ENCODE peak calls at places on chromosomes 12 and 14, in four cellular contexts. X is aorta, W is ovary, V is OCI-LY7. T is an unnamed sample.

GRCh38 chr12:15563683-15564082 is 225.5 kb downstream of the EPS8 start:
- DNase-seq in V (no peak), X (no peak), W (no peak), T (no peak)

GRCh38 chr12:113647048-113647447 is 175.4 kb upstream of the LHX5 start:
- DNase-seq in V (peak; percentile 3), X (no peak), W (no peak), T (no peak)

GRCh38 chr14:94601961-94602391 is 10.2 kb upstream of the SERPINA3 start:
- DNase-seq in W (peak; percentile 83), V (no peak), X (peak; percentile 85), T (peak; percentile 53)

GRCh38 chr14:96565811-96566210 is 63.6 kb downstream of the PAPOLA start:
- DNase-seq in X (no peak), V (no peak), W (no peak), T (no peak)

GRCh38 chr12:98745578-98746391 is 100.7 kb downstream of the APAF1 start:
- DNase-seq in X (no peak), W (peak; percentile 68), V (no peak), T (no peak)

GRCh38 chr12:117749431-117749830 is 219.4 kb downstream of the KSR2 start:
- DNase-seq in W (no peak), X (no peak), V (no peak), T (no peak)

GRCh38 chr12:114958538-114958937 is 274.6 kb upstream of the TBX3 start:
- DNase-seq in V (no peak), X (no peak), W (no peak), T (no peak)

GRCh38 chr12:13337786-13338185 is 141.3 kb downstream of the EMP1 start:
- DNase-seq in X (no peak), W (no peak), V (no peak), T (no peak)

GRCh38 chr12:29547151-29547561 is 49.7 kb upstream of the OVCH1 start:
- DNase-seq in X (no peak), V (no peak), W (no peak), T (no peak)

GRCh38 chr12:111430418-111431353 is 25.0 kb downstream of the SH2B3 start:
- DNase-seq in V (no peak), X (no peak), W (no peak), T (no peak)
- H3K4me1 ChIP-seq in V (peaks cover 62% of the 10 kb centered on the region), X (no peaks in the 10 kb centered on the region), W (peaks cover 13% of the 10 kb centered on the region), T (peaks cover 100% of the 10 kb centered on the region)

GRCh38 chr12:6605425-6606330 is 1.5 kb downstream of the CHD4 start:
- DNase-seq in V (peak; percentile 52), X (no peak), W (no peak), T (no peak)
- H3K4me1 ChIP-seq in V (peaks cover 45% of the 10 kb centered on the region), X (no peaks in the 10 kb centered on the region), W (peaks cover 23% of the 10 kb centered on the region), T (peaks cover 47% of the 10 kb centered on the region)

DNA sequence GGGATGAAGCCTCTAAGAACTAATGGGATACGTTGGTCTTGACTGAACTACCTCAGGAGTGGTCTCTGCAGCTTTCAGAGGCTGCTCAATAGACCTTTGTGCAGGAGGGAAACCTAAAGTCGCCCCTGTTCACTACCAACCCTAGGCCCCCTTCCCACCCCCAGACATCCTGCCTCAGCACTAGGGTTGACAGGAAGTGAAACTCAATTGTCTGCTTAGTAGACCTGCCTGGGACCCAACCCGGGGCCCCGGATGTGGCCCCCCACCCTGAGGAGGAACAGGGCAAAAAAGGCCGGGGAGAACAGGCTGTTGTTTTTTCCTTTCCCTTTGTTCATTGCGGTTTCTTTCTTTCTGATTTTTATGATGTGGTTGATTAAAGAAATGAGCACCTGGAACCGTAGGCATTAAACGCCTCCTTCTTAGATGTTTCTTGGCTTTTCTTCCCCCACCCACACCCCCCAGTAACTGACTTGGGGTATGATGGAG is 1.6 kb upstream of the DGKA start:
- DNase-seq in W (no peak), X (peak; percentile 55), V (peak; percentile 99), T (no peak)
- H3K4me1 ChIP-seq in W (peaks cover 18% of the 10 kb centered on the region), X (peaks cover 2% of the 10 kb centered on the region), V (peaks cover 55% of the 10 kb centered on the region), T (peaks cover 69% of the 10 kb centered on the region)

DNA sequence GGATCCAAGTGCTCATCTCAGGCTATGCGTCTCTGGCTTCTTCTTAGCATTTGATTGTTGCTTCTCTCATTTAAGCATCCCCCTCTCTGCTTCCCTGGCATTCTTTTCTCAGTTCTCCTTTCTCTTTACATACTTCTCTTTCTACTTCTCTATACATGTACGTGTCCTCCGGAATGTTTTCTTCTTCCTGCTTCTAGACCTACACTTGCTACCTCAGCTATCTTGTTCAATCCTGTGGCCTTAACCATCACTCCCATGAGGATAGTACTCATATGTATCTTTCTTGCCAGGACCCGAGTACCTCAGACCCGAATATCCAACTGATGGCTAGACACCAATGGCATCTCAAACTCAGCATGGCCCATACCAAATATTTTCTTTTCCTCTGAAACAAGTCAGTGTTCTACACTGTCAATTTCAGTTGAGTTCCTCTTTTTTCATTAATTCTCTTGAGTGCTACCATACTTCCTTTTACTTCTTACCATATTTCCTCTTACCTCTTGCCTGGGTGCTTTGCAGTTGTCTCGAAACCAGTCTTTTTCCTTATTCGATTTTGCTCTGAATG is 115.1 kb upstream of the SLC38A2 start:
- DNase-seq in W (no peak), X (no peak), V (peak; percentile 6), T (no peak)
- H3K4me1 ChIP-seq in W (peaks cover 20% of the 10 kb centered on the region), X (no peaks in the 10 kb centered on the region), V (no peaks in the 10 kb centered on the region), T (peaks cover 33% of the 10 kb centered on the region)

GRCh38 chr12:124405151-124405550 is 110.3 kb downstream of the RFLNA start:
- DNase-seq in V (no peak), X (no peak), W (no peak), T (no peak)

GRCh38 chr12:124404162-124404561 is 109.3 kb downstream of the RFLNA start:
- DNase-seq in V (no peak), X (peak; percentile 62), W (peak; percentile 70), T (no peak)

GRCh38 chr12:124402281-124403066 is 107.6 kb downstream of the RFLNA start:
- DNase-seq in V (no peak), W (no peak), X (no peak), T (no peak)

GRCh38 chr12:124401563-124402180 is 106.8 kb downstream of the RFLNA start:
- DNase-seq in V (no peak), X (no peak), W (no peak), T (no peak)

GRCh38 chr12:124403273-124403672 is 108.4 kb downstream of the RFLNA start:
- DNase-seq in X (no peak), W (peak; percentile 70), V (no peak), T (peak; percentile 69)
- H3K4me1 ChIP-seq in X (no peaks in the 10 kb centered on the region), W (peaks cover 13% of the 10 kb centered on the region), V (no peaks in the 10 kb centered on the region), T (peaks cover 46% of the 10 kb centered on the region)

DNA sequence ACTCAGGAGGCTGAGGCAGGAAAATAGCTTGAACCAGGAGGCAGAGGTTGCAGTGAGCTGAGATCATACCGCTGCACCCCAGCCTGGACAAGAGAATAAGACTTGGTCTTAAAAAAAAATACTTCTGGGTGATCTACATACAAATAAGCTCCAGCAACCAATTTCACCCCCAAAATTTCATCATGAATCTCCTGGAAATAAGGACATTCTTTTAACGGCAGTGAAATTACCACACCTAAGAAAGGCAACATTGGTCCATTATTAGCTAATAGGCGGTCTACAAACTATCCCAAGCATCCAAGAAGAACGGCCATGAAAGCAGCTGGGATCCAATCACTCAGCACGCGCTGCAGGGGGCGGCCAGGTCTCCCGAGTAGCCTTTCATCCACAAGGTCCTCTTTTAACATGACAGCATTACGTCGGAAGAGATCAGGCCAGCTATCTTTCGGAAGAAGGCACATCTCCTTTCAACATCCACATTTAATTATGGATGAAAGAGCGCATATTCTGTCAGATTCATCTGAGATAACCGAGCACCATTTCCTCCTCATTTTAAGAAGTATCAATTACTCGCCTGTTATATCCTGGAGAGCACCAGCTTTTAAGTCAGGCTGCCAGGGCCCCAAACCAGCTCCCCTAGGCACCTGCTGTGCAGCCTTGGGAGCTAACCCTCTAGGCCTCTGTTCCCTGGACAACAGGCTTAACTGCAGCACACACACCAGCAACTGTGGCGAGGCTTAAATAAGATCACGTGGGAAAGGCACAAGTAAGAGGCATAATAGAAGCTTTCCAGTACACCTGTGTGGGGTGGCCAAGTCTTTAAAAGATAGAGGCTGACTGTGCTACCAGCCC is 4.2 kb downstream of the SLC15A4 start:
- DNase-seq in W (no peak), V (no peak), X (no peak), T (no peak)
- H3K4me1 ChIP-seq in W (peaks cover 11% of the 10 kb centered on the region), V (peaks cover 68% of the 10 kb centered on the region), X (no peaks in the 10 kb centered on the region), T (peaks cover 79% of the 10 kb centered on the region)

DNA sequence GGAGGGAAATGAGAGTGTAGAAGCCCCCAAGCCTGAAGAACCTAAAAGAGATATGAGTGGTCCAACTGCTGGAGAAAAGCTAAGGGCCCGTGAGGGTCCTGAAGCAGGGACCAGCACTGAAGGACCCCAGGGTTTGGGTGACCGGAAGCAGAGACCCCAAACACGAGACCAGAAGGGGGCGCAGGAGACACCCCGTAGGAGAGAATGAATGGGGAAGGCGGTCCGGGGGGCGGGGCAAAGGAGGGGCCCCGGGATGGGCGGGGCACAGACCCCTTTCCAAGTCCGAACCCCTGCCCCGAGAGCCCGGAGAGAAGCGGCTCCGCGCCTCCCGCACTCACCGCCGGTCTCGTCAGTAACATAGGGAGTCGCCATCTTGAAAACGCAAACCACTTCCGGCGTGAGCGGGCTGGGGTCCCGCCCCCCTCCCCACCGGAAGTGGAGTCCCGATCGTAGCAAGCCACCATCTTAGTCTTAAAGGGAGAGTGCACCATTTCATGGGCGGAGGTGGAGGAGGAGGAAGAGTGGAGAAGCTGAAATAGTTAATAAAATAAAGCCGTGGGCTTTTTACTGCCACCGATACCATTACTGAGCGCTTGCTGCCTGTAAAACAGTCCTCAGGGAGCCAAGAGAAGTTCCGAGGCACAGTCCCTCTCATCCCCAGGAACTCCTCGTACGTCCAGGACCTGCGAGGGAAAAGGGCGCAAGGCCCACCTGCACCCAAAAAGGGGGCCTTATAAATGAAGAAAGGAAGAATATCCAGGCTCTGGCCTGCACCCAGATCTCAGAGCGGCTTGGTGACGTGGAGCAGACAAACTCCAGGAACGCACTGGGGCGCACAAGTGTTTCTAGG is 731 bp downstream of the PYM1 start:
- DNase-seq in X (peak; percentile 92), W (peak; percentile 93), V (peak; percentile 95), T (peak; percentile 89)
- H3K4me1 ChIP-seq in X (peaks cover 3% of the 10 kb centered on the region), W (peaks cover 16% of the 10 kb centered on the region), V (peaks cover 51% of the 10 kb centered on the region), T (peaks cover 26% of the 10 kb centered on the region)

T was measured in heart left ventricle.